ENCODE peak calls at places on chromosomes 11 and 22, in seven cellular contexts. M is NCI-H2171; K is activated CD4-positive, alpha-beta T cell treated with anti-CD3 and anti-CD28 coated beads for 24 hours; U is A549; Z is A673; C is non-pigmented ciliary epithelial cell; D is GM06990. N is an unnamed sample.

GRCh38 chr22:45468872-45469572 is 33.7 kb upstream of the FBLN1 start:
- DNase-seq in M (no peak), K (no peak), U (no peak), Z (no peak), C (no peak), D (no peak), N (no peak)

GRCh38 chr11:112903310-112903709 is 57.9 kb upstream of the NCAM1 start:
- DNase-seq in M (no peak), K (no peak), U (no peak), Z (no peak), C (no peak), D (no peak), N (no peak)

GRCh38 chr11:72072348-72072747 is 8.0 kb downstream of the NUMA1 start:
- DNase-seq in M (no peak), K (no peak), U (peak), Z (peak), C (peak), D (no peak), N (no peak)

GRCh38 chr11:31799794-31800397 is 11.2 kb downstream of the PAX6 start:
- DNase-seq in M (no peak), K (no peak), U (no peak), Z (no peak), C (no peak), D (no peak), N (no peak)

GRCh38 chr11:38014405-38014804 is 1416.4 kb upstream of the RAG2 start:
- DNase-seq in M (no peak), K (no peak), U (no peak), Z (peak), C (no peak), D (no peak), N (no peak)

GRCh38 chr11:119828819-119829218 is 99.8 kb upstream of the NECTIN1 start:
- DNase-seq in M (no peak), K (no peak), U (no peak), Z (no peak), C (no peak), D (no peak), N (no peak)

GRCh38 chr11:67351275-67352005 is 1.9 kb downstream of the POLD4 start:
- DNase-seq in M (peak), K (peak), U (peak), Z (peak), C (no peak), D (no peak), N (peak)

GRCh38 chr11:12591706-12592105 is 82.5 kb upstream of the TEAD1 start:
- DNase-seq in M (no peak), K (no peak), U (no peak), Z (no peak), C (no peak), D (no peak), N (no peak)

GRCh38 chr11:61973603-61974162 is 6.2 kb upstream of the FTH1 start:
- DNase-seq in M (peak), K (no peak), U (no peak), Z (no peak), C (no peak), D (no peak), N (no peak)

GRCh38 chr22:45881524-45881875 is 95.5 kb downstream of the WNT7B start:
- DNase-seq in M (no peak), K (no peak), U (no peak), Z (no peak), C (no peak), D (no peak), N (no peak)

GRCh38 chr22:42931421-42932196 is 74.5 kb upstream of the ARFGAP3 start:
- DNase-seq in M (no peak), K (no peak), U (no peak), Z (no peak), C (no peak), D (peak), N (no peak)

GRCh38 chr11:44809283-44809682 is 82.5 kb downstream of the TSPAN18 start:
- DNase-seq in M (no peak), K (no peak), U (no peak), Z (no peak), C (no peak), D (no peak), N (no peak)

GRCh38 chr11:100687032-100687629 is at the start of gene ARHGAP42:
- DNase-seq in M (no peak), K (no peak), U (peak), Z (peak), C (no peak), D (peak), N (peak)

GRCh38 chr11:61627831-61628753 is 47.2 kb upstream of the SYT7 start:
- DNase-seq in M (no peak), K (no peak), U (peak), Z (peak), C (no peak), D (no peak), N (no peak)

GRCh38 chr11:33734441-33735165 is 1.6 kb downstream of the CD59 start:
- DNase-seq in M (no peak), K (no peak), U (no peak), Z (no peak), C (no peak), D (no peak), N (no peak)

GRCh38 chr11:100151944-100152343 is 535.1 kb upstream of the ARHGAP42 start:
- DNase-seq in M (no peak), K (no peak), U (peak), Z (peak), C (peak), D (no peak), N (no peak)

GRCh38 chr11:32259641-32260081 is 168.8 kb downstream of the RCN1 start:
- DNase-seq in M (peak), K (no peak), U (peak), Z (peak), C (peak), D (peak), N (peak)

GRCh38 chr11:12187399-12187798 is 77.0 kb downstream of the MICAL2 start:
- DNase-seq in M (no peak), K (no peak), U (no peak), Z (no peak), C (no peak), D (no peak), N (no peak)

GRCh38 chr11:36265793-36266628 is 23.2 kb downstream of the COMMD9 start:
- DNase-seq in M (peak), K (peak), U (peak), Z (peak), C (no peak), D (peak), N (peak)

GRCh38 chr11:11345099-11345498 is 8.0 kb downstream of the CSNK2A3 start:
- DNase-seq in M (no peak), K (no peak), U (no peak), Z (no peak), C (no peak), D (no peak), N (no peak)

GRCh38 chr22:38086942-38087341 is 3.0 kb upstream of the SLC16A8 start:
- DNase-seq in M (no peak), K (no peak), U (no peak), Z (no peak), C (no peak), D (no peak), N (no peak)

GRCh38 chr11:64694821-64695365 is 28.1 kb downstream of the NRXN2 start:
- DNase-seq in M (peak), K (no peak), U (no peak), Z (peak), C (no peak), D (no peak), N (no peak)

GRCh38 chr11:134656861-134657540 is 245.0 kb upstream of the B3GAT1 start:
- DNase-seq in M (no peak), K (no peak), U (no peak), Z (peak), C (no peak), D (no peak), N (no peak)

GRCh38 chr11:26837154-26837553 is 115.3 kb upstream of the SLC5A12 start:
- DNase-seq in M (no peak), K (no peak), U (no peak), Z (no peak), C (no peak), D (no peak), N (no peak)

GRCh38 chr11:82747471-82747870 is 13.8 kb upstream of the FAM181B start:
- DNase-seq in M (no peak), K (no peak), U (no peak), Z (no peak), C (no peak), D (no peak), N (no peak)

GRCh38 chr22:22461111-22461510 is 47.4 kb downstream of the ZNF280B start:
- DNase-seq in M (no peak), K (no peak), U (no peak), Z (no peak), C (no peak), D (no peak), N (no peak)

GRCh38 chr11:69641681-69642548 is 959 bp downstream of the CCND1 start:
- DNase-seq in M (no peak), K (no peak), U (no peak), Z (peak), C (no peak), D (no peak), N (no peak)

GRCh38 chr22:27962268-27963191 is 43.5 kb upstream of the PITPNB start:
- DNase-seq in M (no peak), K (no peak), U (no peak), Z (peak), C (no peak), D (no peak), N (no peak)

GRCh38 chr11:24005202-24005876 is 491.5 kb upstream of the LUZP2 start:
- DNase-seq in M (no peak), K (no peak), U (no peak), Z (no peak), C (no peak), D (no peak), N (no peak)

GRCh38 chr11:120952503-120953229 is 71.2 kb upstream of the TBCEL start:
- DNase-seq in M (peak), K (peak), U (peak), Z (peak), C (peak), D (peak), N (no peak)

N was measured in GM12864.